ENCODE peak calls at places on chromosome 14, in six cellular contexts. One of them, this sample, is unnamed. For H3K4me1, the result is how much of the 10 kb centered on the place peaks cover.

GRCh38 chr14:35687335-35687939 is 121.7 kb downstream of the RALGAPA1 start:
- DNase-seq in Karpas-422: peak
- DNase-seq in CD4-positive, CD25-positive, alpha-beta regulatory T cell: peak
- DNase-seq in ascending aorta: no peak
- DNase-seq in neuronal stem cell: peak
- DNase-seq in psoas muscle: no peak
- DNase-seq in this sample: no peak

GRCh38 chr14:99258341-99258781 is 13.6 kb downstream of the BCL11B start:
- DNase-seq in Karpas-422: no peak
- DNase-seq in CD4-positive, CD25-positive, alpha-beta regulatory T cell: no peak
- DNase-seq in ascending aorta: no peak
- DNase-seq in neuronal stem cell: no peak
- DNase-seq in psoas muscle: no peak
- DNase-seq in this sample: no peak

GRCh38 chr14:96077983-96078686 is 39.0 kb downstream of the C14orf132 start:
- DNase-seq in Karpas-422: peak
- DNase-seq in CD4-positive, CD25-positive, alpha-beta regulatory T cell: no peak
- DNase-seq in ascending aorta: no peak
- DNase-seq in neuronal stem cell: no peak
- DNase-seq in psoas muscle: no peak
- DNase-seq in this sample: no peak

GRCh38 chr14:102116361-102117180 is 23.1 kb upstream of the WDR20 start:
- DNase-seq in Karpas-422: no peak
- DNase-seq in CD4-positive, CD25-positive, alpha-beta regulatory T cell: no peak
- DNase-seq in ascending aorta: no peak
- DNase-seq in neuronal stem cell: no peak
- DNase-seq in psoas muscle: no peak
- DNase-seq in this sample: no peak

GRCh38 chr14:50599700-50600444 is 39.9 kb downstream of the ATL1 start:
- DNase-seq in Karpas-422: peak
- DNase-seq in CD4-positive, CD25-positive, alpha-beta regulatory T cell: no peak
- DNase-seq in ascending aorta: no peak
- DNase-seq in neuronal stem cell: peak
- DNase-seq in psoas muscle: no peak
- DNase-seq in this sample: no peak

GRCh38 chr14:103428732-103429556 is 43.7 kb downstream of the MARK3 start:
- DNase-seq in Karpas-422: peak
- DNase-seq in CD4-positive, CD25-positive, alpha-beta regulatory T cell: no peak
- DNase-seq in ascending aorta: no peak
- DNase-seq in neuronal stem cell: no peak
- DNase-seq in psoas muscle: no peak
- DNase-seq in this sample: no peak

GRCh38 chr14:74290415-74290814 is 12.3 kb downstream of the ABCD4 start:
- DNase-seq in Karpas-422: peak
- DNase-seq in CD4-positive, CD25-positive, alpha-beta regulatory T cell: no peak
- DNase-seq in ascending aorta: no peak
- DNase-seq in neuronal stem cell: no peak
- DNase-seq in psoas muscle: no peak
- DNase-seq in this sample: no peak

GRCh38 chr14:70972107-70972976 is 65.1 kb downstream of the PCNX1 start:
- DNase-seq in Karpas-422: peak
- DNase-seq in CD4-positive, CD25-positive, alpha-beta regulatory T cell: peak
- DNase-seq in ascending aorta: no peak
- DNase-seq in neuronal stem cell: peak
- DNase-seq in psoas muscle: peak
- DNase-seq in this sample: peak

GRCh38 chr14:71029236-71029781 is 122.0 kb downstream of the PCNX1 start:
- DNase-seq in Karpas-422: no peak
- DNase-seq in CD4-positive, CD25-positive, alpha-beta regulatory T cell: no peak
- DNase-seq in ascending aorta: no peak
- DNase-seq in neuronal stem cell: no peak
- DNase-seq in psoas muscle: no peak
- DNase-seq in this sample: no peak

GRCh38 chr14:102941419-102942011 is 19.1 kb downstream of the AMN start:
- DNase-seq in Karpas-422: peak
- DNase-seq in CD4-positive, CD25-positive, alpha-beta regulatory T cell: no peak
- DNase-seq in ascending aorta: no peak
- DNase-seq in neuronal stem cell: no peak
- DNase-seq in psoas muscle: no peak
- DNase-seq in this sample: no peak

GRCh38 chr14:64684091-64684490 is 20.1 kb upstream of the PLEKHG3 start:
- DNase-seq in Karpas-422: no peak
- DNase-seq in CD4-positive, CD25-positive, alpha-beta regulatory T cell: no peak
- DNase-seq in ascending aorta: no peak
- DNase-seq in neuronal stem cell: no peak
- DNase-seq in psoas muscle: peak
- DNase-seq in this sample: no peak

GRCh38 chr14:50666772-50667490 is 1.2 kb downstream of the SAV1 start:
- DNase-seq in Karpas-422: peak
- DNase-seq in CD4-positive, CD25-positive, alpha-beta regulatory T cell: no peak
- DNase-seq in ascending aorta: no peak
- DNase-seq in neuronal stem cell: peak
- DNase-seq in psoas muscle: peak
- DNase-seq in this sample: peak

GRCh38 chr14:33986804-33987203 is 35.9 kb upstream of the EGLN3 start:
- DNase-seq in Karpas-422: no peak
- DNase-seq in CD4-positive, CD25-positive, alpha-beta regulatory T cell: no peak
- DNase-seq in ascending aorta: no peak
- DNase-seq in neuronal stem cell: no peak
- DNase-seq in psoas muscle: no peak
- DNase-seq in this sample: no peak

GRCh38 chr14:34874386-34875030 is 652 bp downstream of the BAZ1A start:
- DNase-seq in Karpas-422: peak
- DNase-seq in CD4-positive, CD25-positive, alpha-beta regulatory T cell: peak
- DNase-seq in ascending aorta: no peak
- DNase-seq in neuronal stem cell: peak
- DNase-seq in psoas muscle: peak
- DNase-seq in this sample: peak

GRCh38 chr14:39368261-39368959 is 63.8 kb downstream of the FBXO33 start:
- DNase-seq in Karpas-422: peak
- DNase-seq in CD4-positive, CD25-positive, alpha-beta regulatory T cell: no peak
- DNase-seq in ascending aorta: no peak
- DNase-seq in neuronal stem cell: peak
- DNase-seq in psoas muscle: no peak
- DNase-seq in this sample: no peak

GRCh38 chr14:104895786-104896642 is 28.7 kb upstream of the PLD4 start:
- DNase-seq in Karpas-422: peak
- DNase-seq in CD4-positive, CD25-positive, alpha-beta regulatory T cell: no peak
- DNase-seq in ascending aorta: no peak
- DNase-seq in neuronal stem cell: no peak
- DNase-seq in psoas muscle: peak
- DNase-seq in this sample: no peak

GRCh38 chr14:64388533-64389243 is 535 bp downstream of the MTHFD1 start:
- DNase-seq in Karpas-422: peak
- DNase-seq in CD4-positive, CD25-positive, alpha-beta regulatory T cell: no peak
- DNase-seq in ascending aorta: no peak
- DNase-seq in neuronal stem cell: no peak
- DNase-seq in psoas muscle: peak
- DNase-seq in this sample: no peak

GRCh38 chr14:102516531-102517411 is 7.2 kb upstream of the ANKRD9 start:
- DNase-seq in Karpas-422: peak
- DNase-seq in CD4-positive, CD25-positive, alpha-beta regulatory T cell: peak
- DNase-seq in ascending aorta: no peak
- DNase-seq in neuronal stem cell: peak
- DNase-seq in psoas muscle: peak
- DNase-seq in this sample: peak

GRCh38 chr14:61560323-61560722 is 135.0 kb upstream of the HIF1A start:
- DNase-seq in Karpas-422: no peak
- DNase-seq in CD4-positive, CD25-positive, alpha-beta regulatory T cell: no peak
- DNase-seq in ascending aorta: no peak
- DNase-seq in neuronal stem cell: no peak
- DNase-seq in psoas muscle: no peak
- DNase-seq in this sample: no peak

GRCh38 chr14:68961781-68962584 is 17.1 kb downstream of the ACTN1 start:
- DNase-seq in Karpas-422: no peak
- DNase-seq in CD4-positive, CD25-positive, alpha-beta regulatory T cell: no peak
- DNase-seq in ascending aorta: no peak
- DNase-seq in neuronal stem cell: peak
- DNase-seq in psoas muscle: no peak
- DNase-seq in this sample: no peak

DNA sequence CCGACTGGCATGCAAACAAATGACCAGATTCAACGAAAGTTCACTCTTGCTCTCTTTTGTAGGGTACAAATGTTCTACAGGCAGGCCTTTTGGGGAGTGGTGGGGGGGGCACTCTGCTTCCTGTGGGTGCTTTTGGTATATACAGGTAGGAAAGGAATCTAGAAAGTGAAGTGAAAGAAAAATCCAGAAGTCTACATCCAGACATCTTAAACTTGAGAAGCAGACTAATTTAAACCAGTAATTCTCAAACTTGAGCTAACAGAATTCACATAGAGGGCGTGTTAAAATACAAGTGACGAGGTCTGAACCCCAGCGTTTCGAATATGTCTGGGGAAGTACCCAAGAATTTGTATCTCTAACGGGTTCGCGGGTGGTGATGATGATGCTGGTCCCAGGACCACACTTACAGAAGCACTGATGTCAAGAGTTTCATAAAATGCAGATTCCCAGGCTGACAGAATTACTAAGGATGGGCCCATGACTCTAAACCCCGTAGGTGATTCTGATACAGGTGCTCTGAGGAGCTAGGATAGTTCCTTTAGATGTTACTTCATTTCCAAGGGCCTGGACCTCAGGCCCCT is 480 bp upstream of the GPR135 start:
- DNase-seq in Karpas-422: peak
- DNase-seq in CD4-positive, CD25-positive, alpha-beta regulatory T cell: no peak
- DNase-seq in ascending aorta: no peak
- DNase-seq in neuronal stem cell: no peak
- DNase-seq in psoas muscle: no peak
- DNase-seq in this sample: peak
- H3K4me3 ChIP-seq in Karpas-422: peak
- H3K4me3 ChIP-seq in CD4-positive, CD25-positive, alpha-beta regulatory T cell: peak
- H3K4me3 ChIP-seq in ascending aorta: peak
- H3K4me3 ChIP-seq in neuronal stem cell: peak
- H3K4me3 ChIP-seq in psoas muscle: peak
- H3K4me3 ChIP-seq in this sample: peak

GRCh38 chr14:90552465-90553297 is 155.9 kb downstream of the CALM1 start:
- DNase-seq in Karpas-422: no peak
- DNase-seq in CD4-positive, CD25-positive, alpha-beta regulatory T cell: no peak
- DNase-seq in ascending aorta: no peak
- DNase-seq in neuronal stem cell: no peak
- DNase-seq in psoas muscle: no peak
- DNase-seq in this sample: no peak

GRCh38 chr14:90551070-90551704 is 154.4 kb downstream of the CALM1 start:
- DNase-seq in Karpas-422: no peak
- DNase-seq in CD4-positive, CD25-positive, alpha-beta regulatory T cell: no peak
- DNase-seq in ascending aorta: no peak
- DNase-seq in neuronal stem cell: no peak
- DNase-seq in psoas muscle: no peak
- DNase-seq in this sample: no peak

GRCh38 chr14:90549794-90550591 is 153.2 kb downstream of the CALM1 start:
- DNase-seq in Karpas-422: no peak
- DNase-seq in CD4-positive, CD25-positive, alpha-beta regulatory T cell: no peak
- DNase-seq in ascending aorta: no peak
- DNase-seq in neuronal stem cell: no peak
- DNase-seq in psoas muscle: no peak
- DNase-seq in this sample: no peak

GRCh38 chr14:90553298-90553920 is 156.6 kb downstream of the CALM1 start:
- DNase-seq in Karpas-422: no peak
- DNase-seq in CD4-positive, CD25-positive, alpha-beta regulatory T cell: no peak
- DNase-seq in ascending aorta: no peak
- DNase-seq in neuronal stem cell: no peak
- DNase-seq in psoas muscle: no peak
- DNase-seq in this sample: no peak

DNA sequence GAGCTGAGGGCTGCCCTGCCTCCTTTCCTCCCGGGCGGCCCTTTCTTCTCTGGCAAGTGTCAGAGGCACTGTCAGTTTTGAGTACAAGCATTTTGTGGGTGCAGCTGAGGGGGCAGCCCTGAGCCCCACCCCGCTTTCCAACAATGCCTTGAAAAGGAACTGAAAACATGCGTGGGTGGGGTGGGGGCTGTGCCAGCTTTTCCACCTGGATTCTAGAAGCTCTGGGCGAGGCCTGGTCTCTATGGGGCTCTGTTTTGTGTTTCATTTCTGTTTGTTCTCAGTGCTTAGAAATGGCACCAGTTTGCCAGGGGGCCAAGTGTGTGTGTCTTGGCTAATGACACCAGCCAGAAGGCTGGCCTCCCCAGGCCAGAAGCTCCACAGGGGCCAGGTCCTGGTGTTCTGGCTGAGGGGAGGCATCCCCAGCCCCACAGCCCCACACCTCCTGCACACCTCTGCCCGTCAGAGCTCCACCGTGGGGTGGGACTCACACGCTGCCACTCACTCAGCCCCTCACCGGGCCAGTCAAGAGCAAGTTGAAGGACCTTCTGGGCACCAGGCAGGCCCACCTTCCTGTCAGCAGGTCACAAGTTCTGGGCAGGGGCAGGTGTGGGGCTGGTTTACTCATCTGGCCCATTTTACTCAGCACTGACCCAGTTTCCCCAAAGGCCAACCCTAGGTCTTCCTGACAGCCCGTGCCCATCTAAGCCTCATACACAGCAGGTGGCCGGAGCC is 155.1 kb downstream of the CALM1 start:
- DNase-seq in Karpas-422: no peak
- DNase-seq in CD4-positive, CD25-positive, alpha-beta regulatory T cell: no peak
- DNase-seq in ascending aorta: no peak
- DNase-seq in neuronal stem cell: no peak
- DNase-seq in psoas muscle: no peak
- DNase-seq in this sample: no peak
- H3K4me1 ChIP-seq in Karpas-422: under half
- H3K4me1 ChIP-seq in CD4-positive, CD25-positive, alpha-beta regulatory T cell: under half
- H3K4me1 ChIP-seq in ascending aorta: under half
- H3K4me1 ChIP-seq in neuronal stem cell: under half
- H3K4me1 ChIP-seq in psoas muscle: under half
- H3K4me1 ChIP-seq in this sample: under half

DNA sequence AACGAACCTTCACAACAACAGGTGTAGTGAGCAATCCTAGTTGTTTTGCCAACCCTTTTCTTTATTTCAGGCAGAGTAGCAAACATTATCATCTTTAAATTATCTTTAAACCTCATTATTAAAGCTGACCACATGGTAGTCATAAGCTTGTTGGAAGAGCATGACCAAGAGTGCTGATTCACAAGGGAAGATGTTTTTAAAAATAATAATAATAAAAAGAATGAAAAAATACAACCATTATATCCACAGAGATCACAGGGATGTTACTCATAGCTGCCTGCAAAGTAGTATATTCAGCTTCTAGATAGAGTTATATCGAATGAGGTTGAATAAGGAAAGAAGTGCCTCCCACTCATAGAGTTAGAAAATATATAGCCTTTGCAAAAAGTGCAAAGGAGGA is 101.0 kb upstream of the FLRT2 start:
- DNase-seq in Karpas-422: no peak
- DNase-seq in CD4-positive, CD25-positive, alpha-beta regulatory T cell: no peak
- DNase-seq in ascending aorta: no peak
- DNase-seq in neuronal stem cell: no peak
- DNase-seq in psoas muscle: no peak
- DNase-seq in this sample: no peak
- H3K4me3 ChIP-seq in Karpas-422: no peak
- H3K4me3 ChIP-seq in CD4-positive, CD25-positive, alpha-beta regulatory T cell: no peak
- H3K4me3 ChIP-seq in ascending aorta: no peak
- H3K4me3 ChIP-seq in neuronal stem cell: no peak
- H3K4me3 ChIP-seq in psoas muscle: no peak
- H3K4me3 ChIP-seq in this sample: no peak

DNA sequence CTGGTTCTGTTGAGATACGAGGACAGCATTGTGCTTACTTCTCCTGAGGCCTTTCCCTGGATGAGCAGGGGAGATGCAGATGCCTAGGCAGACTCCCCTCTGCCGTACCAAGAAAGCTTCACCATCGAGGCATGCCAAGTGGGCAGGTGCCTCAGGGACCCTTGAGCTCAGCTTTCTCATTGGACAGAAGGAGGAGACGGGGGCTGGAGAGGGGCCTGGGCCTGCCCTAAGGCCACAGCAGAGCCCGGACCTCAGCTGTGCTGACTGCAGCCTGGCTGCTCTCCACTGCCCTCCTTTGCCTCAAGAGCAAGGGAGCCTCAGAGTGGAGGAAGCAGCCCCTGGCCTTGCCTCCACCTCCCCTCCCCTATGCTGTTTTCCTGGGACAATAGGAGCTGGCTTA is 23.4 kb downstream of the SERPINA1 start:
- DNase-seq in Karpas-422: no peak
- DNase-seq in CD4-positive, CD25-positive, alpha-beta regulatory T cell: no peak
- DNase-seq in ascending aorta: no peak
- DNase-seq in neuronal stem cell: no peak
- DNase-seq in psoas muscle: no peak
- DNase-seq in this sample: no peak
- H3K4me1 ChIP-seq in Karpas-422: under half
- H3K4me1 ChIP-seq in CD4-positive, CD25-positive, alpha-beta regulatory T cell: under half
- H3K4me1 ChIP-seq in ascending aorta: under half
- H3K4me1 ChIP-seq in neuronal stem cell: under half
- H3K4me1 ChIP-seq in psoas muscle: under half
- H3K4me1 ChIP-seq in this sample: under half

This sample was measured in naive thymus-derived CD4-positive, alpha-beta T cell.